ENCODE peak calls at places on chromosomes 16 and 17, in eight cellular contexts. One of them, this sample, is unnamed.

GRCh38 chr16:4537376-4538066 is 1.1 kb downstream of the CDIP1 start:
- DNase-seq in astrocyte of the cerebellum: no peak
- DNase-seq in DND-41: no peak
- DNase-seq in CD4-positive, alpha-beta T cell: no peak
- DNase-seq in neural progenitor cell: peak
- DNase-seq in cardiac muscle cell: peak
- DNase-seq in Calu3: no peak
- DNase-seq in mesothelial cell of epicardium: no peak
- DNase-seq in this sample: peak

GRCh38 chr16:28872952-28873351 is 5.3 kb upstream of the ATP2A1 start:
- DNase-seq in astrocyte of the cerebellum: no peak
- DNase-seq in DND-41: no peak
- DNase-seq in CD4-positive, alpha-beta T cell: no peak
- DNase-seq in neural progenitor cell: no peak
- DNase-seq in cardiac muscle cell: no peak
- DNase-seq in Calu3: no peak
- DNase-seq in mesothelial cell of epicardium: no peak
- DNase-seq in this sample: no peak

GRCh38 chr17:42653179-42654124 is 5.6 kb upstream of the TUBG2 start:
- DNase-seq in astrocyte of the cerebellum: no peak
- DNase-seq in DND-41: no peak
- DNase-seq in CD4-positive, alpha-beta T cell: no peak
- DNase-seq in neural progenitor cell: peak
- DNase-seq in cardiac muscle cell: no peak
- DNase-seq in Calu3: no peak
- DNase-seq in mesothelial cell of epicardium: no peak
- DNase-seq in this sample: no peak

GRCh38 chr16:27232061-27232841 is 28.9 kb downstream of the KDM8 start:
- DNase-seq in astrocyte of the cerebellum: no peak
- DNase-seq in DND-41: peak
- DNase-seq in CD4-positive, alpha-beta T cell: peak
- DNase-seq in neural progenitor cell: no peak
- DNase-seq in cardiac muscle cell: no peak
- DNase-seq in Calu3: no peak
- DNase-seq in mesothelial cell of epicardium: no peak
- DNase-seq in this sample: peak

GRCh38 chr16:28609631-28610594 is at the start of gene SULT1A1:
- DNase-seq in astrocyte of the cerebellum: no peak
- DNase-seq in DND-41: no peak
- DNase-seq in CD4-positive, alpha-beta T cell: no peak
- DNase-seq in neural progenitor cell: no peak
- DNase-seq in cardiac muscle cell: peak
- DNase-seq in Calu3: peak
- DNase-seq in mesothelial cell of epicardium: no peak
- DNase-seq in this sample: no peak

GRCh38 chr17:9322298-9322697 is 253.3 kb downstream of the STX8 start:
- DNase-seq in astrocyte of the cerebellum: no peak
- DNase-seq in DND-41: no peak
- DNase-seq in CD4-positive, alpha-beta T cell: no peak
- DNase-seq in neural progenitor cell: peak
- DNase-seq in cardiac muscle cell: peak
- DNase-seq in Calu3: no peak
- DNase-seq in mesothelial cell of epicardium: no peak
- DNase-seq in this sample: no peak

GRCh38 chr16:29820271-29820701 is at the start of gene MVP:
- DNase-seq in astrocyte of the cerebellum: no peak
- DNase-seq in DND-41: peak
- DNase-seq in CD4-positive, alpha-beta T cell: peak
- DNase-seq in neural progenitor cell: no peak
- DNase-seq in cardiac muscle cell: no peak
- DNase-seq in Calu3: peak
- DNase-seq in mesothelial cell of epicardium: no peak
- DNase-seq in this sample: peak

GRCh38 chr17:31595666-31596381 is 204.3 kb downstream of the RAB11FIP4 start:
- DNase-seq in astrocyte of the cerebellum: no peak
- DNase-seq in DND-41: no peak
- DNase-seq in CD4-positive, alpha-beta T cell: peak
- DNase-seq in neural progenitor cell: no peak
- DNase-seq in cardiac muscle cell: no peak
- DNase-seq in Calu3: no peak
- DNase-seq in mesothelial cell of epicardium: no peak
- DNase-seq in this sample: no peak

GRCh38 chr17:48175692-48176450 is 68.3 kb downstream of the SNX11 start:
- DNase-seq in astrocyte of the cerebellum: no peak
- DNase-seq in DND-41: no peak
- DNase-seq in CD4-positive, alpha-beta T cell: no peak
- DNase-seq in neural progenitor cell: no peak
- DNase-seq in cardiac muscle cell: no peak
- DNase-seq in Calu3: no peak
- DNase-seq in mesothelial cell of epicardium: no peak
- DNase-seq in this sample: no peak

GRCh38 chr17:1629647-1630310 is 1.1 kb upstream of the SLC43A2 start:
- DNase-seq in astrocyte of the cerebellum: no peak
- DNase-seq in DND-41: peak
- DNase-seq in CD4-positive, alpha-beta T cell: peak
- DNase-seq in neural progenitor cell: peak
- DNase-seq in cardiac muscle cell: peak
- DNase-seq in Calu3: peak
- DNase-seq in mesothelial cell of epicardium: no peak
- DNase-seq in this sample: peak

GRCh38 chr17:15262291-15263205 is 2.6 kb downstream of the PMP22 start:
- DNase-seq in astrocyte of the cerebellum: no peak
- DNase-seq in DND-41: no peak
- DNase-seq in CD4-positive, alpha-beta T cell: no peak
- DNase-seq in neural progenitor cell: peak
- DNase-seq in cardiac muscle cell: peak
- DNase-seq in Calu3: peak
- DNase-seq in mesothelial cell of epicardium: peak
- DNase-seq in this sample: no peak

GRCh38 chr17:17354560-17355357 is 51.6 kb downstream of the NT5M start:
- DNase-seq in astrocyte of the cerebellum: peak
- DNase-seq in DND-41: peak
- DNase-seq in CD4-positive, alpha-beta T cell: peak
- DNase-seq in neural progenitor cell: peak
- DNase-seq in cardiac muscle cell: peak
- DNase-seq in Calu3: peak
- DNase-seq in mesothelial cell of epicardium: peak
- DNase-seq in this sample: peak

GRCh38 chr16:15607700-15608396 is 35.1 kb downstream of the MARF1 start:
- DNase-seq in astrocyte of the cerebellum: peak
- DNase-seq in DND-41: no peak
- DNase-seq in CD4-positive, alpha-beta T cell: no peak
- DNase-seq in neural progenitor cell: no peak
- DNase-seq in cardiac muscle cell: no peak
- DNase-seq in Calu3: no peak
- DNase-seq in mesothelial cell of epicardium: no peak
- DNase-seq in this sample: no peak

GRCh38 chr17:5753421-5753820 is 169.1 kb upstream of the NLRP1 start:
- DNase-seq in astrocyte of the cerebellum: no peak
- DNase-seq in DND-41: no peak
- DNase-seq in CD4-positive, alpha-beta T cell: no peak
- DNase-seq in neural progenitor cell: no peak
- DNase-seq in cardiac muscle cell: no peak
- DNase-seq in Calu3: no peak
- DNase-seq in mesothelial cell of epicardium: no peak
- DNase-seq in this sample: no peak

GRCh38 chr17:39687101-39687545 is 734 bp downstream of the PGAP3 start:
- DNase-seq in astrocyte of the cerebellum: no peak
- DNase-seq in DND-41: no peak
- DNase-seq in CD4-positive, alpha-beta T cell: no peak
- DNase-seq in neural progenitor cell: no peak
- DNase-seq in cardiac muscle cell: no peak
- DNase-seq in Calu3: peak
- DNase-seq in mesothelial cell of epicardium: no peak
- DNase-seq in this sample: no peak

GRCh38 chr17:75557075-75557851 is 30.3 kb upstream of the MYO15B start:
- DNase-seq in astrocyte of the cerebellum: no peak
- DNase-seq in DND-41: no peak
- DNase-seq in CD4-positive, alpha-beta T cell: no peak
- DNase-seq in neural progenitor cell: no peak
- DNase-seq in cardiac muscle cell: peak
- DNase-seq in Calu3: peak
- DNase-seq in mesothelial cell of epicardium: no peak
- DNase-seq in this sample: no peak

DNA sequence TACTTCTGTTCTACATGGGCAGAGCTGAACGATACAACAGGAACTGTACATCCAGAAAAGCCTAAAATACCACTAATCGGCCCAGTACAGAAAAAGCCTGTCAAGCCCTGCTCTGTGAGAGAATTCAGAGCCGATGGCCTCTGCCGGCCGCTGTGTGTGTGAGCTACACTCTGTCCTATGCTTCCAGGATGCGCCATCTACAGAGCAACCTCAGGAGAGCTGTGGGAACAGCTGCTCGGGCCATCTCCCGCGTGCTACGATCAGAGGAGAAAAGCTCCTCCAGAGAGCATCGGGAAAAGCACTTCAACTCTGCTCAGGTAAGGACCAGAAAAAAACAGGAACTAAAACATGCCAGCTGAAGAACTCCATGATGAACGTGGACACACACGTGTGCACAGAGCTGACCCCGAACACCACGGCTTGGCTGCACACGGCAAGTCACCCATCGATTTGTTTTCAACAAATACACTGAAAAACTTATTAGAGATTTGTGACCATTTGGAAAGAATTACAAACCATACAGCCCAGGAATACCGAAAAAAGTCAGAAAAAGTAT is 115.9 kb downstream of the ANKRD11 start:
- DNase-seq in astrocyte of the cerebellum: no peak
- DNase-seq in DND-41: no peak
- DNase-seq in CD4-positive, alpha-beta T cell: no peak
- DNase-seq in neural progenitor cell: peak
- DNase-seq in cardiac muscle cell: peak
- DNase-seq in Calu3: no peak
- DNase-seq in mesothelial cell of epicardium: no peak
- DNase-seq in this sample: no peak
- TF ChIP-seq CTCF in astrocyte of the cerebellum: no peak
- TF ChIP-seq CTCF in DND-41: no peak
- TF ChIP-seq CTCF in CD4-positive, alpha-beta T cell: no peak
- TF ChIP-seq CTCF in neural progenitor cell: peak
- TF ChIP-seq CTCF in cardiac muscle cell: no peak
- TF ChIP-seq CTCF in Calu3: no peak
- TF ChIP-seq CTCF in mesothelial cell of epicardium: no peak
- TF ChIP-seq CTCF in this sample: no peak

DNA sequence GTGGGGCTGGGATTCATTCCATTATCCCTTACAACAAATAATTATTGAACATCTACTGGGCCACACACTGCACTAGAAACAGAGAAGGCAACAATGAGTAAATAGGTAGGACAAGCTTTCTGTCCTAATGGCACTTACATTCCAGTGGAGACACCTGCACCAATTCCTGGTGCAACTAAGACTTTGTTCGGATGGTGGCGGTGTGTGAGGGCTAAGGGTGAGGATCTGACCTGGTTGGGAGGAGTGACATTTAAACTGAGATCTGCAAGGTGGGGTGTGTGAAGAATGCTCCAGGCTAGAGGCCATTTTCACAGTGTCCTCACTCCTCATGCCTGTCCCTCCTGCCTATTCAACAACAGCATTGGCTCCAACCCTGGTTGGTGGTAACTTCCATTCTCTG is 510.0 kb downstream of the XYLT1 start:
- DNase-seq in astrocyte of the cerebellum: no peak
- DNase-seq in DND-41: no peak
- DNase-seq in CD4-positive, alpha-beta T cell: no peak
- DNase-seq in neural progenitor cell: no peak
- DNase-seq in cardiac muscle cell: no peak
- DNase-seq in Calu3: no peak
- DNase-seq in mesothelial cell of epicardium: no peak
- DNase-seq in this sample: no peak
- TF ChIP-seq CTCF in astrocyte of the cerebellum: no peak
- TF ChIP-seq CTCF in DND-41: no peak
- TF ChIP-seq CTCF in CD4-positive, alpha-beta T cell: no peak
- TF ChIP-seq CTCF in neural progenitor cell: no peak
- TF ChIP-seq CTCF in cardiac muscle cell: no peak
- TF ChIP-seq CTCF in Calu3: no peak
- TF ChIP-seq CTCF in mesothelial cell of epicardium: no peak
- TF ChIP-seq CTCF in this sample: no peak

GRCh38 chr16:86739178-86739577 is 160.8 kb downstream of the FOXL1 start:
- DNase-seq in astrocyte of the cerebellum: no peak
- DNase-seq in DND-41: no peak
- DNase-seq in CD4-positive, alpha-beta T cell: no peak
- DNase-seq in neural progenitor cell: no peak
- DNase-seq in cardiac muscle cell: no peak
- DNase-seq in Calu3: no peak
- DNase-seq in mesothelial cell of epicardium: no peak
- DNase-seq in this sample: no peak

GRCh38 chr16:86740817-86741799 is 162.8 kb downstream of the FOXL1 start:
- DNase-seq in astrocyte of the cerebellum: peak
- DNase-seq in DND-41: no peak
- DNase-seq in CD4-positive, alpha-beta T cell: no peak
- DNase-seq in neural progenitor cell: peak
- DNase-seq in cardiac muscle cell: peak
- DNase-seq in Calu3: peak
- DNase-seq in mesothelial cell of epicardium: no peak
- DNase-seq in this sample: no peak

GRCh38 chr16:86737083-86737482 is 158.7 kb downstream of the FOXL1 start:
- DNase-seq in astrocyte of the cerebellum: no peak
- DNase-seq in DND-41: no peak
- DNase-seq in CD4-positive, alpha-beta T cell: no peak
- DNase-seq in neural progenitor cell: no peak
- DNase-seq in cardiac muscle cell: no peak
- DNase-seq in Calu3: no peak
- DNase-seq in mesothelial cell of epicardium: no peak
- DNase-seq in this sample: no peak

GRCh38 chr16:86739808-86740207 is 161.5 kb downstream of the FOXL1 start:
- DNase-seq in astrocyte of the cerebellum: no peak
- DNase-seq in DND-41: no peak
- DNase-seq in CD4-positive, alpha-beta T cell: no peak
- DNase-seq in neural progenitor cell: no peak
- DNase-seq in cardiac muscle cell: no peak
- DNase-seq in Calu3: no peak
- DNase-seq in mesothelial cell of epicardium: no peak
- DNase-seq in this sample: no peak

GRCh38 chr16:86740298-86740697 is 161.9 kb downstream of the FOXL1 start:
- DNase-seq in astrocyte of the cerebellum: no peak
- DNase-seq in DND-41: no peak
- DNase-seq in CD4-positive, alpha-beta T cell: no peak
- DNase-seq in neural progenitor cell: no peak
- DNase-seq in cardiac muscle cell: no peak
- DNase-seq in Calu3: no peak
- DNase-seq in mesothelial cell of epicardium: no peak
- DNase-seq in this sample: no peak
- TF ChIP-seq CTCF in astrocyte of the cerebellum: no peak
- TF ChIP-seq CTCF in DND-41: no peak
- TF ChIP-seq CTCF in CD4-positive, alpha-beta T cell: no peak
- TF ChIP-seq CTCF in neural progenitor cell: no peak
- TF ChIP-seq CTCF in cardiac muscle cell: no peak
- TF ChIP-seq CTCF in Calu3: no peak
- TF ChIP-seq CTCF in mesothelial cell of epicardium: no peak
- TF ChIP-seq CTCF in this sample: no peak

GRCh38 chr16:67326472-67327309 is at the start of the genes KCTD19 and LRRC36:
- DNase-seq in astrocyte of the cerebellum: peak
- DNase-seq in DND-41: peak
- DNase-seq in CD4-positive, alpha-beta T cell: peak
- DNase-seq in neural progenitor cell: peak
- DNase-seq in cardiac muscle cell: peak
- DNase-seq in Calu3: peak
- DNase-seq in mesothelial cell of epicardium: peak
- DNase-seq in this sample: peak
- TF ChIP-seq CTCF in astrocyte of the cerebellum: peak
- TF ChIP-seq CTCF in DND-41: peak
- TF ChIP-seq CTCF in CD4-positive, alpha-beta T cell: peak
- TF ChIP-seq CTCF in neural progenitor cell: peak
- TF ChIP-seq CTCF in cardiac muscle cell: peak
- TF ChIP-seq CTCF in Calu3: peak
- TF ChIP-seq CTCF in mesothelial cell of epicardium: no peak
- TF ChIP-seq CTCF in this sample: no peak

GRCh38 chr16:6446370-6446769 is 886.3 kb upstream of the RBFOX1 start:
- DNase-seq in astrocyte of the cerebellum: no peak
- DNase-seq in DND-41: no peak
- DNase-seq in CD4-positive, alpha-beta T cell: no peak
- DNase-seq in neural progenitor cell: no peak
- DNase-seq in cardiac muscle cell: no peak
- DNase-seq in Calu3: no peak
- DNase-seq in mesothelial cell of epicardium: no peak
- DNase-seq in this sample: no peak
- TF ChIP-seq CTCF in astrocyte of the cerebellum: no peak
- TF ChIP-seq CTCF in DND-41: no peak
- TF ChIP-seq CTCF in CD4-positive, alpha-beta T cell: no peak
- TF ChIP-seq CTCF in neural progenitor cell: peak
- TF ChIP-seq CTCF in cardiac muscle cell: no peak
- TF ChIP-seq CTCF in Calu3: no peak
- TF ChIP-seq CTCF in mesothelial cell of epicardium: no peak
- TF ChIP-seq CTCF in this sample: no peak